ENCODE peak calls at places on chromosome X, in six cellular contexts. One of them, this sample, is unnamed.

GRCh38 chrX:110145854-110146253 is 142.9 kb downstream of the TMEM164 start:
- DNase-seq in keratinocyte: no peak
- DNase-seq in mammary epithelial cell: peak
- DNase-seq in PC-3: peak
- DNase-seq in HCT116: no peak
- DNase-seq in GM23248: peak
- DNase-seq in this sample: no peak

GRCh38 chrX:20363003-20363674 is 96.4 kb upstream of the RPS6KA3 start:
- DNase-seq in keratinocyte: no peak
- DNase-seq in mammary epithelial cell: no peak
- DNase-seq in PC-3: no peak
- DNase-seq in HCT116: no peak
- DNase-seq in GM23248: peak
- DNase-seq in this sample: peak

GRCh38 chrX:43969504-43970501 is 3.4 kb downstream of the NDP start:
- DNase-seq in keratinocyte: no peak
- DNase-seq in mammary epithelial cell: no peak
- DNase-seq in PC-3: peak
- DNase-seq in HCT116: no peak
- DNase-seq in GM23248: peak
- DNase-seq in this sample: peak

GRCh38 chrX:69161371-69161770 is 3.9 kb downstream of the PJA1 start:
- DNase-seq in keratinocyte: no peak
- DNase-seq in mammary epithelial cell: no peak
- DNase-seq in PC-3: no peak
- DNase-seq in HCT116: no peak
- DNase-seq in GM23248: no peak
- DNase-seq in this sample: no peak

GRCh38 chrX:107701493-107702121 is 73.3 kb downstream of the PRPS1 start:
- DNase-seq in keratinocyte: no peak
- DNase-seq in mammary epithelial cell: no peak
- DNase-seq in PC-3: no peak
- DNase-seq in HCT116: no peak
- DNase-seq in GM23248: no peak
- DNase-seq in this sample: no peak

GRCh38 chrX:50108264-50108663 is 92.5 kb downstream of the AKAP4 start:
- DNase-seq in keratinocyte: no peak
- DNase-seq in mammary epithelial cell: peak
- DNase-seq in PC-3: peak
- DNase-seq in HCT116: no peak
- DNase-seq in GM23248: no peak
- DNase-seq in this sample: no peak

GRCh38 chrX:44914532-44915198 is 41.7 kb downstream of the KDM6A start:
- DNase-seq in keratinocyte: no peak
- DNase-seq in mammary epithelial cell: no peak
- DNase-seq in PC-3: no peak
- DNase-seq in HCT116: no peak
- DNase-seq in GM23248: peak
- DNase-seq in this sample: peak

GRCh38 chrX:79036152-79036551 is 91.0 kb downstream of the P2RY10 start:
- DNase-seq in keratinocyte: no peak
- DNase-seq in mammary epithelial cell: no peak
- DNase-seq in PC-3: no peak
- DNase-seq in HCT116: no peak
- DNase-seq in GM23248: no peak
- DNase-seq in this sample: no peak

GRCh38 chrX:119399772-119400101 is 601 bp downstream of the SLC25A43 start:
- DNase-seq in keratinocyte: no peak
- DNase-seq in mammary epithelial cell: no peak
- DNase-seq in PC-3: no peak
- DNase-seq in HCT116: no peak
- DNase-seq in GM23248: peak
- DNase-seq in this sample: peak

GRCh38 chrX:101208152-101208905 is 11.3 kb upstream of the DRP2 start:
- DNase-seq in keratinocyte: no peak
- DNase-seq in mammary epithelial cell: no peak
- DNase-seq in PC-3: no peak
- DNase-seq in HCT116: no peak
- DNase-seq in GM23248: peak
- DNase-seq in this sample: peak

GRCh38 chrX:3449287-3449686 is 102.8 kb upstream of the MXRA5 start:
- DNase-seq in keratinocyte: no peak
- DNase-seq in mammary epithelial cell: no peak
- DNase-seq in PC-3: no peak
- DNase-seq in HCT116: no peak
- DNase-seq in GM23248: peak
- DNase-seq in this sample: peak

GRCh38 chrX:31461266-31461665 is 389.4 kb upstream of the FTHL17 start:
- DNase-seq in keratinocyte: no peak
- DNase-seq in mammary epithelial cell: no peak
- DNase-seq in PC-3: no peak
- DNase-seq in HCT116: no peak
- DNase-seq in GM23248: no peak
- DNase-seq in this sample: no peak

GRCh38 chrX:56729152-56729557 is at the start of gene NBDY:
- DNase-seq in keratinocyte: no peak
- DNase-seq in mammary epithelial cell: peak
- DNase-seq in PC-3: peak
- DNase-seq in HCT116: no peak
- DNase-seq in GM23248: peak
- DNase-seq in this sample: peak

GRCh38 chrX:133364201-133364600 is 51.1 kb downstream of the GPC4 start:
- DNase-seq in keratinocyte: no peak
- DNase-seq in mammary epithelial cell: no peak
- DNase-seq in PC-3: no peak
- DNase-seq in HCT116: no peak
- DNase-seq in GM23248: peak
- DNase-seq in this sample: peak

GRCh38 chrX:153460826-153461225 is 9.6 kb downstream of the HAUS7 start:
- DNase-seq in keratinocyte: no peak
- DNase-seq in mammary epithelial cell: no peak
- DNase-seq in PC-3: peak
- DNase-seq in HCT116: no peak
- DNase-seq in GM23248: peak
- DNase-seq in this sample: no peak

GRCh38 chrX:22194207-22194606 is 78.5 kb upstream of the CBLL2 start:
- DNase-seq in keratinocyte: no peak
- DNase-seq in mammary epithelial cell: no peak
- DNase-seq in PC-3: no peak
- DNase-seq in HCT116: no peak
- DNase-seq in GM23248: no peak
- DNase-seq in this sample: no peak

GRCh38 chrX:17291998-17292658 is 82.9 kb upstream of the NHS start:
- DNase-seq in keratinocyte: no peak
- DNase-seq in mammary epithelial cell: no peak
- DNase-seq in PC-3: no peak
- DNase-seq in HCT116: no peak
- DNase-seq in GM23248: no peak
- DNase-seq in this sample: peak

GRCh38 chrX:68719904-68720614 is 72.6 kb downstream of the STARD8 start:
- DNase-seq in keratinocyte: no peak
- DNase-seq in mammary epithelial cell: no peak
- DNase-seq in PC-3: peak
- DNase-seq in HCT116: no peak
- DNase-seq in GM23248: peak
- DNase-seq in this sample: no peak

GRCh38 chrX:120452131-120452530 is 17.0 kb downstream of the LAMP2 start:
- DNase-seq in keratinocyte: no peak
- DNase-seq in mammary epithelial cell: no peak
- DNase-seq in PC-3: peak
- DNase-seq in HCT116: no peak
- DNase-seq in GM23248: peak
- DNase-seq in this sample: no peak

DNA sequence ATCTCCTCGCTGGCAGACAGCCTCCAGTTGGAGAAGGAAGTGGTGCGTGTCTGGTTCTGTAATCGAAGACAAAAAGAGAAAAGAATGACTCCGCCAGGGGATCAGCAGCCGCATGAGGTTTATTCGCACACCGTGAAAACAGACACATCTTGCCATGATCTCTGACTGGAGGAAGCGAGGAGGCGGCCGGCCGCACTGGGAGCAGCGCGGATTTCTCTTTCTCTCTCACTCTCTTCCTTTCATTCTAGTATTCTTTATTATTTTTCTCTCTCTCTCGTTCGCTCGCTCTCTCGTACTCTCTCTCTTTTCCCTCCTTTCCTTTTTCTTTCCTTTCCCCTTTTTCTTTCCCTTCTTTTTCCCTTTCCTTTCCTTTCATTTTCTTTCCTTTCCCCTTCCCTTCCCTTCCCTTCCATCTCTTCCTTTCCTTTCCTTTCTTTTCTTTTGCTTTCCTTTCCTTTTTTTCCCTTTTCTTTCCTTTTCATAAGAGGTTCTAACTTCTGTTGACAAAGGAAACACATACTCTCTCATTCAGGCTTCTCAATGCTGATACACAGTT is 1.2 kb downstream of the POU3F4 start:
- DNase-seq in keratinocyte: no peak
- DNase-seq in mammary epithelial cell: no peak
- DNase-seq in PC-3: no peak
- DNase-seq in HCT116: no peak
- DNase-seq in GM23248: no peak
- DNase-seq in this sample: peak
- TF ChIP-seq EZH2 in keratinocyte: no peak
- TF ChIP-seq EZH2 in mammary epithelial cell: no peak
- TF ChIP-seq EZH2 in PC-3: no peak
- TF ChIP-seq EZH2 in HCT116: no peak
- TF ChIP-seq EZH2 in GM23248: no peak
- TF ChIP-seq EZH2 in this sample: no peak

GRCh38 chrX:51496501-51497291 is at the start of gene NUDT11:
- DNase-seq in keratinocyte: no peak
- DNase-seq in mammary epithelial cell: peak
- DNase-seq in PC-3: peak
- DNase-seq in HCT116: no peak
- DNase-seq in GM23248: peak
- DNase-seq in this sample: peak
- TF ChIP-seq EZH2 in keratinocyte: no peak
- TF ChIP-seq EZH2 in mammary epithelial cell: no peak
- TF ChIP-seq EZH2 in PC-3: no peak
- TF ChIP-seq EZH2 in HCT116: no peak
- TF ChIP-seq EZH2 in GM23248: no peak
- TF ChIP-seq EZH2 in this sample: no peak

DNA sequence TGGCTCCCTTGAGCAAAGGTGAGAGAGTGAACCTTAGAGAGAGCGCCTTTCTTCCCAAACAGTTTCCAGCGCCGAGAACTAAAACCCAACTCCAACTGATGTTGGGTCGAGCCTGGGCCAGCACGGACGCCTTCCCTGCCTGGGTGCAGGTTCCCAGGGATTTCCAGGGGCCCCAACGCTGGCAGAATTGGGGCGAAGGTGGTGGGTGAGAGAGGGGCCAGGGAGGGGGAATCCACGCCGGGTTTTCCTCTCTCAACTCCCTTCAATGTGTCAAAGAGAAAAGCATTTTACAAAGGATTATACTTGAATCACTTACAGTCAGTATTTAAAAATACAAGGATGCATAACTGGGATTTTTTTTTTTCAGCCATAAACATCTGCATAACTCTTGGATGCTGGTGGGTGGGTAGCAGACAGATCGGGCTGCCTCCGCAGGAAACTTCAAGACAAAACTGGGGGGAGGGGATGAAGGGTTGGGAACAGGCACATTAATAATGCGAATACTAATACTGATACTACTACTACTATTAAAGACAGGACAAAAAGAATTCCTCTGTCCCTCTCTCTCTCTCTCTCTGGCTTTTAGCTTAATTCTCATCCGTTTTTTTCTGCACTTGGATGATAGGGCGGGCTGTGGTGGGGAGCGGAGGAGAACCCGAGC is 1.3 kb upstream of the ARX start:
- DNase-seq in keratinocyte: no peak
- DNase-seq in mammary epithelial cell: no peak
- DNase-seq in PC-3: no peak
- DNase-seq in HCT116: no peak
- DNase-seq in GM23248: no peak
- DNase-seq in this sample: no peak
- TF ChIP-seq EZH2 in keratinocyte: no peak
- TF ChIP-seq EZH2 in mammary epithelial cell: no peak
- TF ChIP-seq EZH2 in PC-3: no peak
- TF ChIP-seq EZH2 in HCT116: no peak
- TF ChIP-seq EZH2 in GM23248: peak
- TF ChIP-seq EZH2 in this sample: no peak

DNA sequence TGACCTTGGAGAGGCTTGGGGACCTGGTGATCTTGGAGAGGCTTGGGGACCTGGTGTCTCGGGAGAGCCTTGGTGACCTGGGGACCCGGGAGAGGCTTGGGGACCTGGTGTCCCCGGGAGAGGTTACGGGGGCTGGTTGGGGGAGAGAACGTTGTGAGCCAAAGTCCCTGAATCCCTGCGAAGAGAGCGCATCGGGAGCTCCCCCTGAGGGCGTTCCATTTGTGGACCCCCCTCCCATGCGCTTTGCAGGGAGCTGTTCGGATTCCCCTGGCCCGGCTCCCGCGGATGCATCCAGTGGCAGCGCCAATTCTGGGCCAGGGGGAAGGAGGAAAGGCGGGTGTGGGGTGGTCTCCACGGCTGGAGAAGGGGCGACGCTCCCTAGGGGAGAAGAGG is 13.3 kb downstream of the SHOX start:
- DNase-seq in keratinocyte: no peak
- DNase-seq in mammary epithelial cell: no peak
- DNase-seq in PC-3: no peak
- DNase-seq in HCT116: no peak
- DNase-seq in GM23248: no peak
- DNase-seq in this sample: no peak
- TF ChIP-seq EZH2 in keratinocyte: no peak
- TF ChIP-seq EZH2 in mammary epithelial cell: no peak
- TF ChIP-seq EZH2 in PC-3: no peak
- TF ChIP-seq EZH2 in HCT116: no peak
- TF ChIP-seq EZH2 in GM23248: no peak
- TF ChIP-seq EZH2 in this sample: no peak

This sample was measured in astrocyte.